ENCODE peak calls at places on chromosomes 12 and 14, in eight cellular contexts. One of them, this sample, is unnamed.

GRCh38 chr12:130286041-130286440 is 51.6 kb upstream of the PIWIL1 start:
- DNase-seq in fibroblast of lung: no peak
- DNase-seq in breast epithelium: no peak
- DNase-seq in prostate gland: no peak
- DNase-seq in CD8-positive, alpha-beta T cell: no peak
- DNase-seq in upper lobe of right lung: no peak
- DNase-seq in mucosa of descending colon: no peak
- DNase-seq in mammary epithelial cell: no peak
- DNase-seq in this sample: no peak

GRCh38 chr14:101405931-101406330 is 155.4 kb upstream of the DIO3 start:
- DNase-seq in mammary epithelial cell: no peak
- DNase-seq in prostate gland: no peak
- DNase-seq in CD8-positive, alpha-beta T cell: no peak
- DNase-seq in mucosa of descending colon: no peak
- DNase-seq in breast epithelium: no peak
- DNase-seq in fibroblast of lung: no peak
- DNase-seq in upper lobe of right lung: no peak
- DNase-seq in this sample: no peak

GRCh38 chr14:63361790-63362189 is 43.1 kb upstream of the GPHB5 start:
- DNase-seq in mammary epithelial cell: no peak
- DNase-seq in prostate gland: no peak
- DNase-seq in upper lobe of right lung: no peak
- DNase-seq in mucosa of descending colon: no peak
- DNase-seq in fibroblast of lung: no peak
- DNase-seq in CD8-positive, alpha-beta T cell: no peak
- DNase-seq in breast epithelium: no peak
- DNase-seq in this sample: no peak

GRCh38 chr12:119444462-119445044 is 110.0 kb downstream of the CCDC60 start:
- DNase-seq in upper lobe of right lung: no peak
- DNase-seq in mammary epithelial cell: peak; percentile 3
- DNase-seq in breast epithelium: no peak
- DNase-seq in CD8-positive, alpha-beta T cell: peak; percentile 4
- DNase-seq in mucosa of descending colon: peak; percentile 40
- DNase-seq in prostate gland: peak; percentile 30
- DNase-seq in fibroblast of lung: peak; percentile 27
- DNase-seq in this sample: no peak

GRCh38 chr12:87020071-87020470 is 763.9 kb upstream of the MGAT4C start:
- DNase-seq in mammary epithelial cell: no peak
- DNase-seq in upper lobe of right lung: no peak
- DNase-seq in breast epithelium: no peak
- DNase-seq in prostate gland: no peak
- DNase-seq in fibroblast of lung: peak; percentile 1
- DNase-seq in mucosa of descending colon: no peak
- DNase-seq in CD8-positive, alpha-beta T cell: no peak
- DNase-seq in this sample: no peak

GRCh38 chr12:42090899-42091298 is 53.8 kb downstream of the GXYLT1 start:
- DNase-seq in fibroblast of lung: peak; percentile 90
- DNase-seq in breast epithelium: no peak
- DNase-seq in upper lobe of right lung: no peak
- DNase-seq in prostate gland: no peak
- DNase-seq in CD8-positive, alpha-beta T cell: no peak
- DNase-seq in mammary epithelial cell: peak; percentile 12
- DNase-seq in mucosa of descending colon: no peak
- DNase-seq in this sample: no peak

GRCh38 chr12:71810905-71811304 is 28.7 kb upstream of the TBC1D15 start:
- DNase-seq in mucosa of descending colon: no peak
- DNase-seq in CD8-positive, alpha-beta T cell: no peak
- DNase-seq in breast epithelium: no peak
- DNase-seq in prostate gland: no peak
- DNase-seq in upper lobe of right lung: no peak
- DNase-seq in mammary epithelial cell: peak; percentile 57
- DNase-seq in fibroblast of lung: no peak
- DNase-seq in this sample: no peak

GRCh38 chr12:51056242-51056641 is 8.1 kb downstream of the LETMD1 start:
- DNase-seq in mammary epithelial cell: peak; percentile 91
- DNase-seq in breast epithelium: no peak
- DNase-seq in prostate gland: no peak
- DNase-seq in mucosa of descending colon: no peak
- DNase-seq in fibroblast of lung: peak; percentile 51
- DNase-seq in CD8-positive, alpha-beta T cell: no peak
- DNase-seq in upper lobe of right lung: no peak
- DNase-seq in this sample: peak; percentile 67

GRCh38 chr12:83470749-83471148 is 784.0 kb downstream of the TMTC2 start:
- DNase-seq in CD8-positive, alpha-beta T cell: no peak
- DNase-seq in fibroblast of lung: no peak
- DNase-seq in prostate gland: no peak
- DNase-seq in upper lobe of right lung: no peak
- DNase-seq in mammary epithelial cell: no peak
- DNase-seq in mucosa of descending colon: no peak
- DNase-seq in breast epithelium: no peak
- DNase-seq in this sample: no peak

GRCh38 chr12:104345234-104346066 is 41.9 kb downstream of the EID3 start:
- DNase-seq in mucosa of descending colon: no peak
- DNase-seq in upper lobe of right lung: no peak
- DNase-seq in fibroblast of lung: no peak
- DNase-seq in breast epithelium: no peak
- DNase-seq in prostate gland: no peak
- DNase-seq in CD8-positive, alpha-beta T cell: no peak
- DNase-seq in mammary epithelial cell: no peak
- DNase-seq in this sample: no peak

GRCh38 chr14:24058260-24058950 is 6.6 kb downstream of the CARMIL3 start:
- DNase-seq in upper lobe of right lung: peak; percentile 62
- DNase-seq in fibroblast of lung: peak; percentile 39
- DNase-seq in mucosa of descending colon: peak; percentile 62
- DNase-seq in prostate gland: peak; percentile 86
- DNase-seq in CD8-positive, alpha-beta T cell: no peak
- DNase-seq in mammary epithelial cell: peak; percentile 50
- DNase-seq in breast epithelium: no peak
- DNase-seq in this sample: peak; percentile 68

GRCh38 chr14:30125322-30125944 is 197.8 kb upstream of the PRKD1 start:
- DNase-seq in mucosa of descending colon: no peak
- DNase-seq in mammary epithelial cell: no peak
- DNase-seq in fibroblast of lung: peak; percentile 9
- DNase-seq in CD8-positive, alpha-beta T cell: no peak
- DNase-seq in upper lobe of right lung: no peak
- DNase-seq in breast epithelium: no peak
- DNase-seq in prostate gland: no peak
- DNase-seq in this sample: no peak

GRCh38 chr14:102445066-102445465 is 64.5 kb downstream of the ANKRD9 start:
- DNase-seq in breast epithelium: no peak
- DNase-seq in prostate gland: no peak
- DNase-seq in mammary epithelial cell: no peak
- DNase-seq in upper lobe of right lung: no peak
- DNase-seq in fibroblast of lung: no peak
- DNase-seq in mucosa of descending colon: no peak
- DNase-seq in CD8-positive, alpha-beta T cell: no peak
- DNase-seq in this sample: peak; percentile 37

GRCh38 chr12:31578632-31579031 is 12.3 kb downstream of the DENND5B start:
- DNase-seq in breast epithelium: no peak
- DNase-seq in CD8-positive, alpha-beta T cell: no peak
- DNase-seq in prostate gland: no peak
- DNase-seq in upper lobe of right lung: no peak
- DNase-seq in mucosa of descending colon: no peak
- DNase-seq in fibroblast of lung: peak; percentile 75
- DNase-seq in mammary epithelial cell: no peak
- DNase-seq in this sample: no peak

GRCh38 chr12:31584782-31585181 is 6.2 kb downstream of the DENND5B start:
- DNase-seq in mucosa of descending colon: no peak
- DNase-seq in breast epithelium: no peak
- DNase-seq in CD8-positive, alpha-beta T cell: no peak
- DNase-seq in prostate gland: no peak
- DNase-seq in fibroblast of lung: peak; percentile 4
- DNase-seq in upper lobe of right lung: no peak
- DNase-seq in mammary epithelial cell: no peak
- DNase-seq in this sample: no peak

GRCh38 chr12:31585271-31585670 is 5.7 kb downstream of the DENND5B start:
- DNase-seq in CD8-positive, alpha-beta T cell: no peak
- DNase-seq in prostate gland: no peak
- DNase-seq in mucosa of descending colon: no peak
- DNase-seq in upper lobe of right lung: no peak
- DNase-seq in mammary epithelial cell: no peak
- DNase-seq in breast epithelium: no peak
- DNase-seq in fibroblast of lung: peak; percentile 85
- DNase-seq in this sample: no peak

GRCh38 chr12:31583878-31584277 is 7.1 kb downstream of the DENND5B start:
- DNase-seq in prostate gland: no peak
- DNase-seq in upper lobe of right lung: no peak
- DNase-seq in breast epithelium: no peak
- DNase-seq in CD8-positive, alpha-beta T cell: no peak
- DNase-seq in fibroblast of lung: no peak
- DNase-seq in mammary epithelial cell: no peak
- DNase-seq in mucosa of descending colon: no peak
- DNase-seq in this sample: no peak

DNA sequence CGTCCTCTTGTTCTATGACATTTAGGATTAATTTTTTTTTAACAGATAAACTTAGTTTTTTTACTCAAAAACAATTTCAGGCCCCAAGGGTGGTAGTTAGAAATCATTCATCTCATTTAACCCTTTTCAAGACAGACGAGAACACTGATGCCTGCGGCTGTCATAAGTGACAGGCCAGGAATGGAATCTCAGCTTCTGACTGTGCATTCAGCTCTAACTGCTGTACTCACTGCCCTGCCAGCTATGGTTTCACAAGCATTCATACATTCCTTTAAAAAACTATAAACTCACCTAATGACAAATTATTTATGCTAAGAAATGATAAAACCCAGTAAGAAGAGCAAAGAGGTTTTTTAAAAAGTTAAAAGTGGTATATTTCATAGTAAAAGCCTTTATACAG is 8.8 kb downstream of the DENND5B start:
- DNase-seq in fibroblast of lung: peak; percentile 77
- DNase-seq in prostate gland: no peak
- DNase-seq in CD8-positive, alpha-beta T cell: no peak
- DNase-seq in breast epithelium: no peak
- DNase-seq in upper lobe of right lung: no peak
- DNase-seq in mammary epithelial cell: no peak
- DNase-seq in mucosa of descending colon: no peak
- DNase-seq in this sample: no peak
- H3K4me1 ChIP-seq in fibroblast of lung: peaks cover 3% of the 10 kb centered on the region
- H3K4me1 ChIP-seq in prostate gland: no peaks in the 10 kb centered on the region
- H3K4me1 ChIP-seq in CD8-positive, alpha-beta T cell: no peaks in the 10 kb centered on the region
- H3K4me1 ChIP-seq in breast epithelium: no peaks in the 10 kb centered on the region
- H3K4me1 ChIP-seq in upper lobe of right lung: no peaks in the 10 kb centered on the region
- H3K4me1 ChIP-seq in mammary epithelial cell: no peaks in the 10 kb centered on the region
- H3K4me1 ChIP-seq in mucosa of descending colon: no peaks in the 10 kb centered on the region
- H3K4me1 ChIP-seq in this sample: peaks cover 15% of the 10 kb centered on the region

DNA sequence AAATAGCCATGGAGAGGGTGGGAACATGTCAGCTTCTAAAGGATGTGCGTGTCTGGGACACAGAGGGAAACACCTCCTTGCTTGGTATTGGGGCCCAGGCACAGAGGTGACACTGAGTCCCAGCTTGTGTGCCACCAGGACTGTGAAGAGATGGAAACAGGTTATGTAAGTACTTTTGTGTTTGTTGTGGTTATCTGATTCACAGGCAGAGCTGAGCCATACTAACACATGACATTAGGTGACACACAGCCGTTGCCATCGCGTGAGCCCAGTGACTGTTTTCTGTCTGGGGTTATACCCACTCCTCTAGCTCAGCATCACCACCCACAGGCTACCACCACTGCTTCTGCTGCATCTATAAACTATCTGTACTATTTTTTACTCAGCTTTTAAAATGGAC is 12.1 kb upstream of the FLVCR2 start:
- DNase-seq in fibroblast of lung: no peak
- DNase-seq in upper lobe of right lung: no peak
- DNase-seq in mammary epithelial cell: no peak
- DNase-seq in mucosa of descending colon: no peak
- DNase-seq in CD8-positive, alpha-beta T cell: peak; percentile 40
- DNase-seq in breast epithelium: peak; percentile 61
- DNase-seq in prostate gland: peak; percentile 66
- DNase-seq in this sample: no peak
- TF ChIP-seq CTCF in fibroblast of lung: no peak
- TF ChIP-seq CTCF in upper lobe of right lung: no peak
- TF ChIP-seq CTCF in mammary epithelial cell: no peak
- TF ChIP-seq CTCF in mucosa of descending colon: no peak
- TF ChIP-seq CTCF in CD8-positive, alpha-beta T cell: no peak
- TF ChIP-seq CTCF in breast epithelium: no peak
- TF ChIP-seq CTCF in prostate gland: no peak
- TF ChIP-seq CTCF in this sample: no peak

GRCh38 chr14:55118761-55119160 is 10.3 kb upstream of the LGALS3 start:
- DNase-seq in breast epithelium: no peak
- DNase-seq in upper lobe of right lung: no peak
- DNase-seq in fibroblast of lung: no peak
- DNase-seq in mammary epithelial cell: no peak
- DNase-seq in mucosa of descending colon: no peak
- DNase-seq in prostate gland: no peak
- DNase-seq in CD8-positive, alpha-beta T cell: no peak
- DNase-seq in this sample: no peak

GRCh38 chr14:55121146-55121545 is 7.9 kb upstream of the LGALS3 start:
- DNase-seq in mucosa of descending colon: no peak
- DNase-seq in mammary epithelial cell: no peak
- DNase-seq in fibroblast of lung: no peak
- DNase-seq in prostate gland: no peak
- DNase-seq in upper lobe of right lung: no peak
- DNase-seq in breast epithelium: no peak
- DNase-seq in CD8-positive, alpha-beta T cell: no peak
- DNase-seq in this sample: no peak

GRCh38 chr14:55122441-55122986 is 6.5 kb upstream of the LGALS3 start:
- DNase-seq in fibroblast of lung: peak; percentile 36
- DNase-seq in mucosa of descending colon: peak; percentile 90
- DNase-seq in breast epithelium: no peak
- DNase-seq in prostate gland: peak; percentile 69
- DNase-seq in mammary epithelial cell: no peak
- DNase-seq in upper lobe of right lung: no peak
- DNase-seq in CD8-positive, alpha-beta T cell: no peak
- DNase-seq in this sample: no peak

GRCh38 chr14:55121628-55122440 is 7.2 kb upstream of the LGALS3 start:
- DNase-seq in CD8-positive, alpha-beta T cell: no peak
- DNase-seq in breast epithelium: no peak
- DNase-seq in upper lobe of right lung: no peak
- DNase-seq in mucosa of descending colon: no peak
- DNase-seq in prostate gland: no peak
- DNase-seq in fibroblast of lung: no peak
- DNase-seq in mammary epithelial cell: no peak
- DNase-seq in this sample: no peak

GRCh38 chr14:55120466-55121144 is 8.4 kb upstream of the LGALS3 start:
- DNase-seq in fibroblast of lung: no peak
- DNase-seq in breast epithelium: no peak
- DNase-seq in CD8-positive, alpha-beta T cell: no peak
- DNase-seq in mammary epithelial cell: no peak
- DNase-seq in upper lobe of right lung: no peak
- DNase-seq in mucosa of descending colon: no peak
- DNase-seq in prostate gland: no peak
- DNase-seq in this sample: no peak
- H3K4me1 ChIP-seq in fibroblast of lung: peaks cover 12% of the 10 kb centered on the region
- H3K4me1 ChIP-seq in breast epithelium: peaks cover 17% of the 10 kb centered on the region
- H3K4me1 ChIP-seq in CD8-positive, alpha-beta T cell: no peaks in the 10 kb centered on the region
- H3K4me1 ChIP-seq in mammary epithelial cell: peaks cover 20% of the 10 kb centered on the region
- H3K4me1 ChIP-seq in upper lobe of right lung: peaks cover 59% of the 10 kb centered on the region
- H3K4me1 ChIP-seq in mucosa of descending colon: peaks cover 59% of the 10 kb centered on the region
- H3K4me1 ChIP-seq in prostate gland: peaks cover 22% of the 10 kb centered on the region
- H3K4me1 ChIP-seq in this sample: peaks cover 24% of the 10 kb centered on the region

DNA sequence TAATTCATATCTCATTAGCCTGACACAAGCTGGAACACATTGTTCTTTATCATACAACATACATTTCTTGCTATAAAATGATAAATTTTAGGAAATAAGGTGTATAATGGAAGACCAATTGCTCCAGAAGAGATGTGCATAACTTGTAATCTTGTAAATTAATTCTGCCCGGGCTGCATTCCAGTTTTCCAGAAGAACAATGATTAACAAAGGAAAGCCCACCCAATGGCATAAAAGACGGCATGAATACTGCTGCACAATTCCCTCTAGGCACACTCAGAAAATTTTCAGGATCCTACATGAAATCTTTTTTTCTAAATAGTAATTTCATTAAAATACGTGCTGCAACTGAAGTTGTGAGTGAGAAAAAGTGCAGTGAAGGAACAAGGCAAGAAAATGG is 137.4 kb upstream of the KRR1 start:
- DNase-seq in upper lobe of right lung: no peak
- DNase-seq in prostate gland: no peak
- DNase-seq in mucosa of descending colon: no peak
- DNase-seq in fibroblast of lung: no peak
- DNase-seq in CD8-positive, alpha-beta T cell: no peak
- DNase-seq in breast epithelium: no peak
- DNase-seq in mammary epithelial cell: no peak
- DNase-seq in this sample: no peak
- TF ChIP-seq CTCF in upper lobe of right lung: no peak
- TF ChIP-seq CTCF in prostate gland: no peak
- TF ChIP-seq CTCF in mucosa of descending colon: no peak
- TF ChIP-seq CTCF in fibroblast of lung: no peak
- TF ChIP-seq CTCF in CD8-positive, alpha-beta T cell: no peak
- TF ChIP-seq CTCF in breast epithelium: no peak
- TF ChIP-seq CTCF in mammary epithelial cell: no peak
- TF ChIP-seq CTCF in this sample: no peak